ENCODE peak calls at places on chromosome 22, in four cellular contexts. P is H1, F is OCI-LY7, I is Calu3. Y is an unnamed sample.

GRCh38 chr22:49261616-49262015 is 566.1 kb downstream of the BRD1 start:
- DNase-seq in P (no peak), F (no peak), I (no peak), Y (peak)

GRCh38 chr22:45014658-45015057 is 4.9 kb upstream of the PHF21B start:
- DNase-seq in P (no peak), F (no peak), I (no peak), Y (no peak)

GRCh38 chr22:20299736-20300136 is 20.1 kb downstream of the DGCR6L start:
- DNase-seq in P (no peak), F (no peak), I (no peak), Y (no peak)

GRCh38 chr22:20536590-20537324 is 29.3 kb downstream of the MED15 start:
- DNase-seq in P (no peak), F (no peak), I (no peak), Y (no peak)

GRCh38 chr22:50460942-50461341 is 13.9 kb downstream of the SBF1 start:
- DNase-seq in P (no peak), F (no peak), I (no peak), Y (no peak)

GRCh38 chr22:45072322-45072903 is 62.6 kb upstream of the PHF21B start:
- DNase-seq in P (peak), F (no peak), I (peak), Y (no peak)

GRCh38 chr22:43829904-43830851 is 18.1 kb upstream of the EFCAB6 start:
- DNase-seq in P (no peak), F (no peak), I (no peak), Y (no peak)

GRCh38 chr22:28917747-28918543 is 34.6 kb downstream of the ZNRF3 start:
- DNase-seq in P (no peak), F (peak), I (no peak), Y (no peak)

GRCh38 chr22:45268958-45269844 is 15.5 kb upstream of the UPK3A start:
- DNase-seq in P (peak), F (peak), I (peak), Y (peak)

GRCh38 chr22:49996192-49996531 is 16.4 kb downstream of the IL17REL start:
- DNase-seq in P (no peak), F (no peak), I (no peak), Y (no peak)

GRCh38 chr22:26553056-26553752 is 36.7 kb downstream of the TPST2 start:
- DNase-seq in P (no peak), F (peak), I (no peak), Y (no peak)

GRCh38 chr22:40001104-40001503 is 6.3 kb downstream of the FAM83F start:
- DNase-seq in P (no peak), F (no peak), I (no peak), Y (no peak)

GRCh38 chr22:43230571-43230970 is 43.6 kb upstream of the TTLL12 start:
- DNase-seq in P (no peak), F (no peak), I (no peak), Y (no peak)

GRCh38 chr22:29341056-29341848 is 25.8 kb upstream of the RASL10A start:
- DNase-seq in P (no peak), F (no peak), I (no peak), Y (no peak)

GRCh38 chr22:40400173-40400572 is 29.8 kb downstream of the SGSM3 start:
- DNase-seq in P (no peak), F (peak), I (no peak), Y (no peak)

GRCh38 chr22:43007519-43008102 is 7.3 kb downstream of the PACSIN2 start:
- DNase-seq in P (no peak), F (peak), I (no peak), Y (no peak)

GRCh38 chr22:19876314-19876940 is 21.8 kb upstream of the GNB1L start:
- DNase-seq in P (peak), F (no peak), I (no peak), Y (no peak)

GRCh38 chr22:22749167-22749758 is 104.8 kb downstream of the GGTLC2 start:
- DNase-seq in P (no peak), F (no peak), I (no peak), Y (no peak)

GRCh38 chr22:34344702-34345101 is 424.4 kb upstream of the LARGE1 start:
- DNase-seq in P (no peak), F (no peak), I (no peak), Y (no peak)

GRCh38 chr22:19918332-19919106 is 23.1 kb upstream of the COMT start:
- DNase-seq in P (no peak), F (no peak), I (no peak), Y (no peak)

GRCh38 chr22:42719656-42720262 is 911 bp downstream of the A4GALT start:
- DNase-seq in P (no peak), F (peak), I (no peak), Y (no peak)

GRCh38 chr22:23856721-23857605 is 712 bp upstream of the SLC2A11 start:
- DNase-seq in P (peak), F (peak), I (peak), Y (peak)

GRCh38 chr22:49668402-49668801 is 159.3 kb downstream of the BRD1 start:
- DNase-seq in P (peak), F (no peak), I (no peak), Y (peak)

GRCh38 chr22:38850941-38851849 is 7.4 kb upstream of the NPTXR start:
- DNase-seq in P (no peak), F (no peak), I (no peak), Y (no peak)

GRCh38 chr22:48867891-48868290 is 959.8 kb downstream of the BRD1 start:
- DNase-seq in P (no peak), F (no peak), I (no peak), Y (no peak)

GRCh38 chr22:27045103-27045940 is 387.9 kb downstream of the MIAT start:
- DNase-seq in P (no peak), F (no peak), I (peak), Y (no peak)

GRCh38 chr22:35546886-35547285 is 6.3 kb downstream of the RASD2 start:
- DNase-seq in P (no peak), F (no peak), I (no peak), Y (no peak)

GRCh38 chr22:35548762-35549106 is 8.1 kb downstream of the RASD2 start:
- DNase-seq in P (no peak), F (no peak), I (no peak), Y (no peak)

GRCh38 chr22:35549338-35549737 is 8.7 kb downstream of the RASD2 start:
- DNase-seq in P (no peak), F (no peak), I (no peak), Y (no peak)

GRCh38 chr22:35544810-35545209 is 4.2 kb downstream of the RASD2 start:
- DNase-seq in P (no peak), F (no peak), I (no peak), Y (no peak)

DNA sequence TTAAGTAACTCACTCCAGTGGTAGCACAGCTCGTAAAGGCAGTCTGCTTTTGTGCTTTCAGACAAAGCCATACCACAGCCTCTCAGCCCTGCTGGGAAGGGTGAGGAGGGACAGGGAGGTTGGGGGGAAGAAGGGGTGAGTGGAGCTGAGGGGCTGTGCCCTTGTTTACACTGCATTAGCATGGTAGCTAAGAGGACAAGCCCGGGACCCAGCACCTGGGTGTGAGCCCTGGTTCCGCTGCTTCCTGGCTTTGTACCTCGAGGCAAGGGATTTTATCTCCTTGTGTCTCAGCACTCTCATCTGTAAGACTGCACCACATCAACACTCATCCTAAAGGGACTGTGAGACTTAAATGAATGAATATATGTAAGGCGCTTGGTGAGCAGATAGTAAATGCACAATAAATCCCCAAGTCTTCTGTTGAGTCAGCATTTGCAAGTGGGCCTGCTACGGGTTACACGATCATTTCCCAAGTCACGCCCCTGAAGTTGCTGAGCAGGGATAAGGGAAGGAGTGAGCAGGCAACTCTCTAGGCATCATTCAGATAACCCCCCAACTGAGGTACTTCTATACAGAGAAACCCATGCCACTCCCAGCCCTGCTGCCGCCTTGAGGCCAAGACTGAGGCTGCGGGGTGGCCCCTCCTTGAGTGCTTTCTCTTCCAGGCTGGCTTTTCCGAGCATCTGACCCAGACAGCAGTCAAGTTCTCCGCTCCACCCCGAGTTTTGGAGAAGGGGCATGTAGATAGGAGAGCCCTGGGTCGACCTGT is 7.5 kb downstream of the RASD2 start:
- DNase-seq in P (peak), F (peak), I (no peak), Y (no peak)
- TF ChIP-seq CTCF in P (peak), F (peak), I (no peak), Y (no peak)

GRCh38 chr22:17155941-17156340 is 3.1 kb downstream of the HDHD5 start:
- DNase-seq in P (no peak), F (peak), I (no peak), Y (no peak)
- TF ChIP-seq CTCF in P (no peak), F (peak), I (no peak), Y (no peak)

GRCh38 chr22:41537203-41537602 is 7.1 kb downstream of the POLR3H start:
- DNase-seq in P (no peak), F (no peak), I (no peak), Y (no peak)

GRCh38 chr22:41532908-41533825 is 11.1 kb downstream of the POLR3H start:
- DNase-seq in P (peak), F (peak), I (peak), Y (peak)

GRCh38 chr22:41531736-41532477 is 12.4 kb downstream of the POLR3H start:
- DNase-seq in P (no peak), F (no peak), I (no peak), Y (no peak)

GRCh38 chr22:41534219-41534618 is 10.1 kb downstream of the POLR3H start:
- DNase-seq in P (no peak), F (no peak), I (no peak), Y (no peak)

DNA sequence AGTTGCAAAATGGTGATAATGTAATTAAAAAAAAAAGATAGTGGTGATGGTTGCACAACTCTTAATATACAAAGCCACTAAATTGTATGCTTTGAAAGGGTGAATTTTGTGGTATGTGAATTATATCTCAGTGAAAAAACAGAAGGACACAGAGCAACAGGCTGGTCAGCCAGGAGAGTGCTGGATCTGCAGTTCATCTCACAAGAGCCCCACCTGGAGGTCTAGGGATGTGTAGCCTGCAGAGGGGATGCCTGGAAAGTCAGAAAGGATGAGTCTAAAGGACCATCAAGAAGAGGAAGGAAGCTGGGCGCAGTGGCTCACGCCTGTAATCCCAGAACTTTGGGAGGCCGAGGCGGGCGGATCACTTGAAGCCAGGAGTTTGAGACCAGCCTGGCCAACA is 9.0 kb downstream of the POLR3H start:
- DNase-seq in P (no peak), F (no peak), I (no peak), Y (no peak)
- TF ChIP-seq CTCF in P (peak), F (peak), I (no peak), Y (no peak)

DNA sequence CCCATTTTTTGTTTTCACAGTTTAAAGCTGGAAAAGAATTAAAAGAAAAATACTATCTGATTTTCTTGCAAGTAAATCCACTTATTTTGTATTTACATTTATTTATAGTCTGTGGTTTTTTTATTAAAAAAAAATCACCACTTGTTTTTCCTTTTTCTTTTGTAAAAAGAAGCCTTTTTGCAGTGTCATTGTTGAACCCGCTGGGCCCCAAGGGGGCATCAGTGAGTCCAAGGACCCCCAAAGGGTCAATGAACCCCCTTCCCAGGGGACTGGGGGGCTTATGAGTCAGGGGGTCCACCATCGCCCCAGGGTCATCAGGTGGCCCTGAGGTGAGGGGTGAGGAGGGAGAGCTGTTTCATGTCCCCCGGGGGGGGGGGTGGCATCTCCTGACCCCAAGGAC is 34.0 kb upstream of the EIF3D start:
- DNase-seq in P (no peak), F (no peak), I (no peak), Y (no peak)
- TF ChIP-seq CTCF in P (peak), F (peak), I (no peak), Y (no peak)

DNA sequence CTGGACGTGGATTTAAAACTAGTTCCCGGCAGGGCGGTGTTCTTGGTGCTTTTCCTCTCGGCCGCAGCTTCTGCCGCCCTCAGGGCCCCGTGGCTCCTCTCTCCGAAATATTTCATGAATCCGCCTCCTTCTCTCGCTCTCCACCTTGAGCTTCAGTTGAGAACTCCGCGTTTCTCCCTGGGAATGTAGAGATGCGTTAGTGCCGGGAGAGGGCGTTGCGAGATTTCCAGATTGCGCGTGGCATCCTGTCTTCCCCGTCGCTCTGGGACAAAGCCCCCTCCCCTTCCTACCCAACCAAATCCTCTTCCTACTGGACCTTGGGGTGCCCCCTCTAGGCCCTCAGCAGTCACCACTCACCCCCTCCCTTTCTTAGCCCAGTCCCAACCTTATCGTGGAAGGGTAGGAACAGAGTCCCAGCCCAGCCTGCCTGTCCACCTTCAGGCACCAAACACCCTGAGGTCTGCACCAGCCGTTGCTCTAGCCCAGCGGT is 15.5 kb upstream of the RAC2 start:
- DNase-seq in P (peak), F (peak), I (no peak), Y (no peak)
- TF ChIP-seq CTCF in P (peak), F (peak), I (no peak), Y (peak)

GRCh38 chr22:32335471-32335870 is 22.2 kb upstream of the RFPL3 start:
- DNase-seq in P (peak), F (no peak), I (no peak), Y (no peak)
- TF ChIP-seq CTCF in P (no peak), F (no peak), I (no peak), Y (no peak)

DNA sequence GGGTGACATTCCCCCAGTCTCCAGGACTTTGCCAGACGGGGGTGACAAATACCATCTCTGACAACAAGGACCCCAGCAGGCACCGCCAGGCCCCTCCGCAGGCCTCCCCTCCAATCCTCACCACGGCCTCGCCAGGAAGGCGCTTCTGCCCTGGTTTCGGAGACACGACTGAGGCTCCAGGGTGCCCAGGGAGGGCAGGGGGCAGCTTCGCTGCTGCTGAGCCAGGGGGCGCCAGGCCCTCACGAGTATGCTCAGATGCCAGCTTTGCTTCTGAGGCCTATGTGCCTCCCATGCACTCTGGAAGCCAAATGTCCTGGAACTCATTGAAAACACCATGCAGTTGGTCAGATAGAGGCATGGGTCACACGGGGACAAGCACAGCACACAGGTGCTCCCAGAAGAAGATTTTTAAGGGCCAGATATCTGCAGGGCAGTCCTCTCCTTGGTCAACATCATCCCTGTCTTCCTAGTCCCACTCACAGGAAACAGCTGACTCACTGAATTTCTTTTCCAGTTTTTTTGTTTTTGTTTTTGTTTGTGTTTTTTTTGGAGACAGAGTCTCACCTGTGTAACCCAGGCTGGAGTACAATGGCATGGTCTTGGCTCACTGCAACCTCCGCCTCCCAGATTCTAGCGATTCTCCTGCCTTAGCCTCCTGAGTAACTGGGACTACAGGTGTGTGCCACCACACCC is 19.9 kb downstream of the BID start:
- DNase-seq in P (no peak), F (peak), I (peak), Y (no peak)
- TF ChIP-seq CTCF in P (peak), F (peak), I (peak), Y (no peak)

GRCh38 chr22:30444632-30445437 is 19.3 kb downstream of the MTFP1 start:
- DNase-seq in P (peak), F (peak), I (peak), Y (no peak)

GRCh38 chr22:30441088-30441487 is 15.5 kb downstream of the MTFP1 start:
- DNase-seq in P (no peak), F (no peak), I (no peak), Y (no peak)

GRCh38 chr22:30439836-30440235 is 14.3 kb downstream of the MTFP1 start:
- DNase-seq in P (no peak), F (no peak), I (no peak), Y (no peak)

DNA sequence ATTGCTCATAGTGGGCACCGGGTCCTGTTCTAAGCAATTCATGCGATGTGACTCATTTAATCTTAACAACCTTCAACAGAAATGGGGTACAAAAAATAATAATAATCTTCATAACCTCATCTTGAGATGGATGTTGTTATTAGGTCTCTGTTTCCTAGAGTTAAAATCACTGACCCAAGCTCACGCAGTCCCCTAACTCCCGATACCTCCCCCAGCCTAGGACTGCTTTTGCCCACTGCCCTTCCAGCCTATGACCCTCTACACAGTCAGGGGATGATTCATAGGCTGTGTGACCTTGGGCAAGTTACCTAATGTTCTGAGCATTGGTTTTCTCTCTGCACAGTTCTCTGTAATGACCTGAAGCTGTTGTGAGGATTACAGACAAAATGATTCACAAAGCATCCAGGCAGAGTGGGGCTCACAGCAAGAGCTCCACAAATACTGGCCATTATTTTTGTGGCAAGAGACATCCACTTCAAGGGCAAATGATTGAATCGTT is 19.9 kb downstream of the MTFP1 start:
- DNase-seq in P (no peak), F (no peak), I (no peak), Y (no peak)
- TF ChIP-seq CTCF in P (no peak), F (peak), I (peak), Y (peak)

GRCh38 chr22:46360097-46360496 is 24.6 kb downstream of the TRMU start:
- DNase-seq in P (no peak), F (no peak), I (no peak), Y (no peak)

GRCh38 chr22:46362934-46363515 is 27.5 kb downstream of the TRMU start:
- DNase-seq in P (no peak), F (no peak), I (no peak), Y (no peak)

GRCh38 chr22:46360891-46361290 is 25.4 kb downstream of the TRMU start:
- DNase-seq in P (no peak), F (no peak), I (no peak), Y (no peak)

GRCh38 chr22:46362221-46362933 is 26.9 kb downstream of the TRMU start:
- DNase-seq in P (no peak), F (peak), I (no peak), Y (no peak)

DNA sequence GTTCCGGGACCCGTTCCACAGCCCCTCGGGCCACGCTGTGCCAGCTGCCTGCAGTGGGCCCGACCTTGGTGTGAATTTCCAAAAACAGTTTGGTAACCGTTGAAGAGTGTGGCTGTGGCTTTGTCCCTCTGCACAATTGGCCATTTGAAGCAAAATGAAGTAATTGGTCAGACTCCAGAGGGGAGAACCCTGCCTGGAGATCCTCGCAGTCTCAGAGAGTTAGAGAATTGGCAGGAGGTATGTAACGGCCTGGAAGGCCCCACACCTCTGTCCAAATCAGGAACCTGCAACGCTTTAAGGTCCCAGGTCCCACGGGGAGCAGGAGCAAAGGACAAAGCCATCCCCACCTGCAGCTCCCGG is 26.3 kb downstream of the TRMU start:
- DNase-seq in P (no peak), F (no peak), I (no peak), Y (no peak)
- TF ChIP-seq CTCF in P (no peak), F (no peak), I (no peak), Y (no peak)